ENCODE peak calls at places on chromosomes 13 and 19, in six cellular contexts. F is stimulated activated CD4-positive, alpha-beta T cell treated with anti-CD3 and anti-CD28 coated beads, Interleukin-2, amount 100 ng/mL, for 48 hours; E is thoracic aorta; O is T-helper 17 cell; I is NCI-H2107; L is left ventricle myocardium inferior. V is an unnamed sample.

GRCh38 chr13:27120811-27121210 is 50.8 kb downstream of the USP12 start:
- DNase-seq in F (no peak), E (no peak), O (no peak), I (no peak), L (no peak), V (no peak)

GRCh38 chr19:39087907-39088686 is 3.9 kb downstream of the ACP7 start:
- DNase-seq in F (no peak), E (no peak), O (no peak), I (no peak), L (no peak), V (no peak)

GRCh38 chr19:49591731-49592485 is 926 bp downstream of the PRR12 start:
- DNase-seq in F (no peak), E (no peak), O (peak), I (no peak), L (peak), V (no peak)

GRCh38 chr19:44745386-44745831 is 3.1 kb upstream of the BCL3 start:
- DNase-seq in F (no peak), E (no peak), O (no peak), I (no peak), L (peak), V (no peak)

GRCh38 chr13:110014719-110015118 is 228.3 kb upstream of the IRS2 start:
- DNase-seq in F (no peak), E (no peak), O (no peak), I (peak), L (no peak), V (no peak)

GRCh38 chr13:19185865-19186645 is 4.4 kb upstream of the TUBA3C start:
- DNase-seq in F (no peak), E (no peak), O (no peak), I (no peak), L (no peak), V (no peak)

GRCh38 chr13:30431269-30431950 is 9.1 kb downstream of the UBE2L5 start:
- DNase-seq in F (no peak), E (no peak), O (no peak), I (no peak), L (no peak), V (no peak)

GRCh38 chr13:48506092-48506701 is 26.7 kb downstream of the RCBTB2 start:
- DNase-seq in F (no peak), E (no peak), O (no peak), I (no peak), L (no peak), V (no peak)

GRCh38 chr13:24050796-24051715 is 109.5 kb upstream of the SPATA13 start:
- DNase-seq in F (no peak), E (no peak), O (no peak), I (no peak), L (no peak), V (no peak)

V was measured in progenitor cell of endocrine pancreas.